ENCODE peak calls at places on chromosome 4, in nine cellular contexts. One of them, this sample, is unnamed.

GRCh38 chr4:53068755-53069154 is 206.6 kb downstream of the RASL11B start:
- DNase-seq in stimulated activated CD8-positive, alpha-beta memory T cell treated with anti-CD3 and anti-CD28 coated beads, Interleukin-2, amount 100 ng/mL, for 1 hour: no peak
- DNase-seq in activated CD8-positive, alpha-beta memory T cell treated with anti-CD3 and anti-CD28 coated beads, Interleukin-2, amount 10 ng/mL, durations not matched to agents 7 days and 5 days: no peak
- DNase-seq in fibroblast of gingiva: no peak
- DNase-seq in suprapubic skin: no peak
- DNase-seq in T-helper 1 cell: no peak
- DNase-seq in fibroblast of mammary gland: peak; percentile 22
- DNase-seq in GM23248: peak; percentile 53
- DNase-seq in T follicular helper cell: no peak
- DNase-seq in this sample: peak; percentile 50

GRCh38 chr4:70678383-70678999 is 9.8 kb upstream of the UTP3 start:
- DNase-seq in stimulated activated CD8-positive, alpha-beta memory T cell treated with anti-CD3 and anti-CD28 coated beads, Interleukin-2, amount 100 ng/mL, for 1 hour: no peak
- DNase-seq in activated CD8-positive, alpha-beta memory T cell treated with anti-CD3 and anti-CD28 coated beads, Interleukin-2, amount 10 ng/mL, durations not matched to agents 7 days and 5 days: no peak
- DNase-seq in fibroblast of gingiva: no peak
- DNase-seq in suprapubic skin: no peak
- DNase-seq in T-helper 1 cell: no peak
- DNase-seq in fibroblast of mammary gland: no peak
- DNase-seq in GM23248: no peak
- DNase-seq in T follicular helper cell: no peak
- DNase-seq in this sample: no peak

GRCh38 chr4:19945979-19946380 is 305.7 kb upstream of the SLIT2 start:
- DNase-seq in stimulated activated CD8-positive, alpha-beta memory T cell treated with anti-CD3 and anti-CD28 coated beads, Interleukin-2, amount 100 ng/mL, for 1 hour: no peak
- DNase-seq in activated CD8-positive, alpha-beta memory T cell treated with anti-CD3 and anti-CD28 coated beads, Interleukin-2, amount 10 ng/mL, durations not matched to agents 7 days and 5 days: no peak
- DNase-seq in fibroblast of gingiva: peak; percentile 95
- DNase-seq in suprapubic skin: no peak
- DNase-seq in T-helper 1 cell: no peak
- DNase-seq in fibroblast of mammary gland: peak; percentile 100
- DNase-seq in GM23248: peak; percentile 93
- DNase-seq in T follicular helper cell: no peak
- DNase-seq in this sample: peak; percentile 86

GRCh38 chr4:4578981-4579380 is 37.1 kb upstream of the STX18 start:
- DNase-seq in stimulated activated CD8-positive, alpha-beta memory T cell treated with anti-CD3 and anti-CD28 coated beads, Interleukin-2, amount 100 ng/mL, for 1 hour: no peak
- DNase-seq in activated CD8-positive, alpha-beta memory T cell treated with anti-CD3 and anti-CD28 coated beads, Interleukin-2, amount 10 ng/mL, durations not matched to agents 7 days and 5 days: no peak
- DNase-seq in fibroblast of gingiva: no peak
- DNase-seq in suprapubic skin: no peak
- DNase-seq in T-helper 1 cell: no peak
- DNase-seq in fibroblast of mammary gland: no peak
- DNase-seq in GM23248: no peak
- DNase-seq in T follicular helper cell: no peak
- DNase-seq in this sample: no peak

GRCh38 chr4:76867880-76868655 is 29.9 kb downstream of the SOWAHB start:
- DNase-seq in stimulated activated CD8-positive, alpha-beta memory T cell treated with anti-CD3 and anti-CD28 coated beads, Interleukin-2, amount 100 ng/mL, for 1 hour: no peak
- DNase-seq in activated CD8-positive, alpha-beta memory T cell treated with anti-CD3 and anti-CD28 coated beads, Interleukin-2, amount 10 ng/mL, durations not matched to agents 7 days and 5 days: no peak
- DNase-seq in fibroblast of gingiva: no peak
- DNase-seq in suprapubic skin: no peak
- DNase-seq in T-helper 1 cell: no peak
- DNase-seq in fibroblast of mammary gland: no peak
- DNase-seq in GM23248: no peak
- DNase-seq in T follicular helper cell: no peak
- DNase-seq in this sample: no peak

GRCh38 chr4:80035336-80035735 is 37.7 kb downstream of the ANTXR2 start:
- DNase-seq in stimulated activated CD8-positive, alpha-beta memory T cell treated with anti-CD3 and anti-CD28 coated beads, Interleukin-2, amount 100 ng/mL, for 1 hour: no peak
- DNase-seq in activated CD8-positive, alpha-beta memory T cell treated with anti-CD3 and anti-CD28 coated beads, Interleukin-2, amount 10 ng/mL, durations not matched to agents 7 days and 5 days: peak; percentile 59
- DNase-seq in fibroblast of gingiva: no peak
- DNase-seq in suprapubic skin: no peak
- DNase-seq in T-helper 1 cell: no peak
- DNase-seq in fibroblast of mammary gland: no peak
- DNase-seq in GM23248: no peak
- DNase-seq in T follicular helper cell: no peak
- DNase-seq in this sample: no peak

GRCh38 chr4:8394125-8394524 is 46.4 kb downstream of the ACOX3 start:
- DNase-seq in stimulated activated CD8-positive, alpha-beta memory T cell treated with anti-CD3 and anti-CD28 coated beads, Interleukin-2, amount 100 ng/mL, for 1 hour: no peak
- DNase-seq in activated CD8-positive, alpha-beta memory T cell treated with anti-CD3 and anti-CD28 coated beads, Interleukin-2, amount 10 ng/mL, durations not matched to agents 7 days and 5 days: no peak
- DNase-seq in fibroblast of gingiva: peak; percentile 89
- DNase-seq in suprapubic skin: peak; percentile 92
- DNase-seq in T-helper 1 cell: no peak
- DNase-seq in fibroblast of mammary gland: peak; percentile 73
- DNase-seq in GM23248: peak; percentile 66
- DNase-seq in T follicular helper cell: no peak
- DNase-seq in this sample: no peak

GRCh38 chr4:39763714-39764572 is 66.0 kb downstream of the UBE2K start:
- DNase-seq in stimulated activated CD8-positive, alpha-beta memory T cell treated with anti-CD3 and anti-CD28 coated beads, Interleukin-2, amount 100 ng/mL, for 1 hour: no peak
- DNase-seq in activated CD8-positive, alpha-beta memory T cell treated with anti-CD3 and anti-CD28 coated beads, Interleukin-2, amount 10 ng/mL, durations not matched to agents 7 days and 5 days: no peak
- DNase-seq in fibroblast of gingiva: no peak
- DNase-seq in suprapubic skin: no peak
- DNase-seq in T-helper 1 cell: no peak
- DNase-seq in fibroblast of mammary gland: no peak
- DNase-seq in GM23248: no peak
- DNase-seq in T follicular helper cell: no peak
- DNase-seq in this sample: no peak

GRCh38 chr4:77190053-77190452 is 33.0 kb downstream of the CCNG2 start:
- DNase-seq in stimulated activated CD8-positive, alpha-beta memory T cell treated with anti-CD3 and anti-CD28 coated beads, Interleukin-2, amount 100 ng/mL, for 1 hour: no peak
- DNase-seq in activated CD8-positive, alpha-beta memory T cell treated with anti-CD3 and anti-CD28 coated beads, Interleukin-2, amount 10 ng/mL, durations not matched to agents 7 days and 5 days: no peak
- DNase-seq in fibroblast of gingiva: no peak
- DNase-seq in suprapubic skin: no peak
- DNase-seq in T-helper 1 cell: no peak
- DNase-seq in fibroblast of mammary gland: no peak
- DNase-seq in GM23248: no peak
- DNase-seq in T follicular helper cell: no peak
- DNase-seq in this sample: no peak

GRCh38 chr4:54902976-54903375 is 222.4 kb downstream of the KDR start:
- DNase-seq in stimulated activated CD8-positive, alpha-beta memory T cell treated with anti-CD3 and anti-CD28 coated beads, Interleukin-2, amount 100 ng/mL, for 1 hour: no peak
- DNase-seq in activated CD8-positive, alpha-beta memory T cell treated with anti-CD3 and anti-CD28 coated beads, Interleukin-2, amount 10 ng/mL, durations not matched to agents 7 days and 5 days: no peak
- DNase-seq in fibroblast of gingiva: no peak
- DNase-seq in suprapubic skin: no peak
- DNase-seq in T-helper 1 cell: no peak
- DNase-seq in fibroblast of mammary gland: no peak
- DNase-seq in GM23248: no peak
- DNase-seq in T follicular helper cell: no peak
- DNase-seq in this sample: no peak

GRCh38 chr4:180993179-180993841 is 1249.9 kb upstream of the TENM3 start:
- DNase-seq in stimulated activated CD8-positive, alpha-beta memory T cell treated with anti-CD3 and anti-CD28 coated beads, Interleukin-2, amount 100 ng/mL, for 1 hour: no peak
- DNase-seq in activated CD8-positive, alpha-beta memory T cell treated with anti-CD3 and anti-CD28 coated beads, Interleukin-2, amount 10 ng/mL, durations not matched to agents 7 days and 5 days: no peak
- DNase-seq in fibroblast of gingiva: no peak
- DNase-seq in suprapubic skin: no peak
- DNase-seq in T-helper 1 cell: no peak
- DNase-seq in fibroblast of mammary gland: no peak
- DNase-seq in GM23248: no peak
- DNase-seq in T follicular helper cell: no peak
- DNase-seq in this sample: no peak

GRCh38 chr4:158945529-158946108 is 157.3 kb upstream of the RAPGEF2 start:
- DNase-seq in stimulated activated CD8-positive, alpha-beta memory T cell treated with anti-CD3 and anti-CD28 coated beads, Interleukin-2, amount 100 ng/mL, for 1 hour: no peak
- DNase-seq in activated CD8-positive, alpha-beta memory T cell treated with anti-CD3 and anti-CD28 coated beads, Interleukin-2, amount 10 ng/mL, durations not matched to agents 7 days and 5 days: no peak
- DNase-seq in fibroblast of gingiva: no peak
- DNase-seq in suprapubic skin: no peak
- DNase-seq in T-helper 1 cell: no peak
- DNase-seq in fibroblast of mammary gland: peak; percentile 6
- DNase-seq in GM23248: no peak
- DNase-seq in T follicular helper cell: no peak
- DNase-seq in this sample: no peak

GRCh38 chr4:38131371-38132139 is 171.4 kb downstream of the PTTG2 start:
- DNase-seq in stimulated activated CD8-positive, alpha-beta memory T cell treated with anti-CD3 and anti-CD28 coated beads, Interleukin-2, amount 100 ng/mL, for 1 hour: peak; percentile 27
- DNase-seq in activated CD8-positive, alpha-beta memory T cell treated with anti-CD3 and anti-CD28 coated beads, Interleukin-2, amount 10 ng/mL, durations not matched to agents 7 days and 5 days: peak; percentile 89
- DNase-seq in fibroblast of gingiva: no peak
- DNase-seq in suprapubic skin: no peak
- DNase-seq in T-helper 1 cell: peak; percentile 61
- DNase-seq in fibroblast of mammary gland: peak; percentile 49
- DNase-seq in GM23248: no peak
- DNase-seq in T follicular helper cell: peak; percentile 70
- DNase-seq in this sample: peak; percentile 38

GRCh38 chr4:7411896-7412585 is 22.7 kb downstream of the PSAPL1 start:
- DNase-seq in stimulated activated CD8-positive, alpha-beta memory T cell treated with anti-CD3 and anti-CD28 coated beads, Interleukin-2, amount 100 ng/mL, for 1 hour: no peak
- DNase-seq in activated CD8-positive, alpha-beta memory T cell treated with anti-CD3 and anti-CD28 coated beads, Interleukin-2, amount 10 ng/mL, durations not matched to agents 7 days and 5 days: no peak
- DNase-seq in fibroblast of gingiva: no peak
- DNase-seq in suprapubic skin: peak; percentile 59
- DNase-seq in T-helper 1 cell: no peak
- DNase-seq in fibroblast of mammary gland: no peak
- DNase-seq in GM23248: no peak
- DNase-seq in T follicular helper cell: no peak
- DNase-seq in this sample: no peak

GRCh38 chr4:48127231-48127881 is 6.7 kb downstream of the TXK start:
- DNase-seq in stimulated activated CD8-positive, alpha-beta memory T cell treated with anti-CD3 and anti-CD28 coated beads, Interleukin-2, amount 100 ng/mL, for 1 hour: no peak
- DNase-seq in activated CD8-positive, alpha-beta memory T cell treated with anti-CD3 and anti-CD28 coated beads, Interleukin-2, amount 10 ng/mL, durations not matched to agents 7 days and 5 days: no peak
- DNase-seq in fibroblast of gingiva: no peak
- DNase-seq in suprapubic skin: no peak
- DNase-seq in T-helper 1 cell: no peak
- DNase-seq in fibroblast of mammary gland: no peak
- DNase-seq in GM23248: no peak
- DNase-seq in T follicular helper cell: no peak
- DNase-seq in this sample: no peak

GRCh38 chr4:186149872-186150271 is 41.5 kb upstream of the CYP4V2 start:
- DNase-seq in stimulated activated CD8-positive, alpha-beta memory T cell treated with anti-CD3 and anti-CD28 coated beads, Interleukin-2, amount 100 ng/mL, for 1 hour: no peak
- DNase-seq in activated CD8-positive, alpha-beta memory T cell treated with anti-CD3 and anti-CD28 coated beads, Interleukin-2, amount 10 ng/mL, durations not matched to agents 7 days and 5 days: no peak
- DNase-seq in fibroblast of gingiva: no peak
- DNase-seq in suprapubic skin: no peak
- DNase-seq in T-helper 1 cell: no peak
- DNase-seq in fibroblast of mammary gland: peak; percentile 42
- DNase-seq in GM23248: peak; percentile 57
- DNase-seq in T follicular helper cell: no peak
- DNase-seq in this sample: peak; percentile 84

GRCh38 chr4:145815027-145815612 is 123.5 kb downstream of the ZNF827 start:
- DNase-seq in stimulated activated CD8-positive, alpha-beta memory T cell treated with anti-CD3 and anti-CD28 coated beads, Interleukin-2, amount 100 ng/mL, for 1 hour: no peak
- DNase-seq in activated CD8-positive, alpha-beta memory T cell treated with anti-CD3 and anti-CD28 coated beads, Interleukin-2, amount 10 ng/mL, durations not matched to agents 7 days and 5 days: no peak
- DNase-seq in fibroblast of gingiva: no peak
- DNase-seq in suprapubic skin: no peak
- DNase-seq in T-helper 1 cell: no peak
- DNase-seq in fibroblast of mammary gland: no peak
- DNase-seq in GM23248: no peak
- DNase-seq in T follicular helper cell: no peak
- DNase-seq in this sample: no peak

GRCh38 chr4:128135391-128135790 is 74.3 kb downstream of the LARP1B start:
- DNase-seq in stimulated activated CD8-positive, alpha-beta memory T cell treated with anti-CD3 and anti-CD28 coated beads, Interleukin-2, amount 100 ng/mL, for 1 hour: no peak
- DNase-seq in activated CD8-positive, alpha-beta memory T cell treated with anti-CD3 and anti-CD28 coated beads, Interleukin-2, amount 10 ng/mL, durations not matched to agents 7 days and 5 days: no peak
- DNase-seq in fibroblast of gingiva: no peak
- DNase-seq in suprapubic skin: no peak
- DNase-seq in T-helper 1 cell: no peak
- DNase-seq in fibroblast of mammary gland: no peak
- DNase-seq in GM23248: no peak
- DNase-seq in T follicular helper cell: no peak
- DNase-seq in this sample: no peak

GRCh38 chr4:66071911-66072310 is 401.6 kb upstream of the EPHA5 start:
- DNase-seq in stimulated activated CD8-positive, alpha-beta memory T cell treated with anti-CD3 and anti-CD28 coated beads, Interleukin-2, amount 100 ng/mL, for 1 hour: no peak
- DNase-seq in activated CD8-positive, alpha-beta memory T cell treated with anti-CD3 and anti-CD28 coated beads, Interleukin-2, amount 10 ng/mL, durations not matched to agents 7 days and 5 days: no peak
- DNase-seq in fibroblast of gingiva: no peak
- DNase-seq in suprapubic skin: no peak
- DNase-seq in T-helper 1 cell: no peak
- DNase-seq in fibroblast of mammary gland: no peak
- DNase-seq in GM23248: no peak
- DNase-seq in T follicular helper cell: no peak
- DNase-seq in this sample: no peak

GRCh38 chr4:48137766-48138349 is 3.8 kb upstream of the TXK start:
- DNase-seq in stimulated activated CD8-positive, alpha-beta memory T cell treated with anti-CD3 and anti-CD28 coated beads, Interleukin-2, amount 100 ng/mL, for 1 hour: no peak
- DNase-seq in activated CD8-positive, alpha-beta memory T cell treated with anti-CD3 and anti-CD28 coated beads, Interleukin-2, amount 10 ng/mL, durations not matched to agents 7 days and 5 days: peak; percentile 54
- DNase-seq in fibroblast of gingiva: no peak
- DNase-seq in suprapubic skin: no peak
- DNase-seq in T-helper 1 cell: no peak
- DNase-seq in fibroblast of mammary gland: no peak
- DNase-seq in GM23248: no peak
- DNase-seq in T follicular helper cell: no peak
- DNase-seq in this sample: no peak

GRCh38 chr4:173397604-173398003 is 1.3 kb downstream of the SCRG1 start:
- DNase-seq in stimulated activated CD8-positive, alpha-beta memory T cell treated with anti-CD3 and anti-CD28 coated beads, Interleukin-2, amount 100 ng/mL, for 1 hour: no peak
- DNase-seq in activated CD8-positive, alpha-beta memory T cell treated with anti-CD3 and anti-CD28 coated beads, Interleukin-2, amount 10 ng/mL, durations not matched to agents 7 days and 5 days: no peak
- DNase-seq in fibroblast of gingiva: no peak
- DNase-seq in suprapubic skin: no peak
- DNase-seq in T-helper 1 cell: no peak
- DNase-seq in fibroblast of mammary gland: no peak
- DNase-seq in GM23248: no peak
- DNase-seq in T follicular helper cell: no peak
- DNase-seq in this sample: no peak

GRCh38 chr4:132383571-132384199 is 765.4 kb upstream of the PCDH10 start:
- DNase-seq in stimulated activated CD8-positive, alpha-beta memory T cell treated with anti-CD3 and anti-CD28 coated beads, Interleukin-2, amount 100 ng/mL, for 1 hour: no peak
- DNase-seq in activated CD8-positive, alpha-beta memory T cell treated with anti-CD3 and anti-CD28 coated beads, Interleukin-2, amount 10 ng/mL, durations not matched to agents 7 days and 5 days: no peak
- DNase-seq in fibroblast of gingiva: no peak
- DNase-seq in suprapubic skin: no peak
- DNase-seq in T-helper 1 cell: no peak
- DNase-seq in fibroblast of mammary gland: no peak
- DNase-seq in GM23248: no peak
- DNase-seq in T follicular helper cell: no peak
- DNase-seq in this sample: peak; percentile 74

GRCh38 chr4:35151816-35152572 is 1092.3 kb downstream of the ARAP2 start:
- DNase-seq in stimulated activated CD8-positive, alpha-beta memory T cell treated with anti-CD3 and anti-CD28 coated beads, Interleukin-2, amount 100 ng/mL, for 1 hour: no peak
- DNase-seq in activated CD8-positive, alpha-beta memory T cell treated with anti-CD3 and anti-CD28 coated beads, Interleukin-2, amount 10 ng/mL, durations not matched to agents 7 days and 5 days: no peak
- DNase-seq in fibroblast of gingiva: no peak
- DNase-seq in suprapubic skin: no peak
- DNase-seq in T-helper 1 cell: no peak
- DNase-seq in fibroblast of mammary gland: no peak
- DNase-seq in GM23248: no peak
- DNase-seq in T follicular helper cell: no peak
- DNase-seq in this sample: peak; percentile 10

GRCh38 chr4:147310312-147310711 is 170.6 kb upstream of the EDNRA start:
- DNase-seq in stimulated activated CD8-positive, alpha-beta memory T cell treated with anti-CD3 and anti-CD28 coated beads, Interleukin-2, amount 100 ng/mL, for 1 hour: no peak
- DNase-seq in activated CD8-positive, alpha-beta memory T cell treated with anti-CD3 and anti-CD28 coated beads, Interleukin-2, amount 10 ng/mL, durations not matched to agents 7 days and 5 days: no peak
- DNase-seq in fibroblast of gingiva: no peak
- DNase-seq in suprapubic skin: no peak
- DNase-seq in T-helper 1 cell: no peak
- DNase-seq in fibroblast of mammary gland: no peak
- DNase-seq in GM23248: no peak
- DNase-seq in T follicular helper cell: no peak
- DNase-seq in this sample: no peak

GRCh38 chr4:53702334-53703266 is 111.3 kb upstream of the LNX1 start:
- DNase-seq in stimulated activated CD8-positive, alpha-beta memory T cell treated with anti-CD3 and anti-CD28 coated beads, Interleukin-2, amount 100 ng/mL, for 1 hour: no peak
- DNase-seq in activated CD8-positive, alpha-beta memory T cell treated with anti-CD3 and anti-CD28 coated beads, Interleukin-2, amount 10 ng/mL, durations not matched to agents 7 days and 5 days: no peak
- DNase-seq in fibroblast of gingiva: peak; percentile 82
- DNase-seq in suprapubic skin: peak; percentile 88
- DNase-seq in T-helper 1 cell: no peak
- DNase-seq in fibroblast of mammary gland: peak; percentile 84
- DNase-seq in GM23248: peak; percentile 86
- DNase-seq in T follicular helper cell: no peak
- DNase-seq in this sample: peak; percentile 70

GRCh38 chr4:40446785-40447184 is 111.7 kb downstream of the CHRNA9 start:
- DNase-seq in stimulated activated CD8-positive, alpha-beta memory T cell treated with anti-CD3 and anti-CD28 coated beads, Interleukin-2, amount 100 ng/mL, for 1 hour: no peak
- DNase-seq in activated CD8-positive, alpha-beta memory T cell treated with anti-CD3 and anti-CD28 coated beads, Interleukin-2, amount 10 ng/mL, durations not matched to agents 7 days and 5 days: no peak
- DNase-seq in fibroblast of gingiva: no peak
- DNase-seq in suprapubic skin: no peak
- DNase-seq in T-helper 1 cell: no peak
- DNase-seq in fibroblast of mammary gland: no peak
- DNase-seq in GM23248: peak; percentile 2
- DNase-seq in T follicular helper cell: no peak
- DNase-seq in this sample: no peak

This sample was measured in A172.